ENCODE peak calls at places on chromosomes 13 and 19, in five cellular contexts. M, S, X, L and O are unnamed samples.

GRCh38 chr13:93857126-93857525 is 622.4 kb downstream of the DCT start:
- DNase-seq in X (peak; percentile 47), L (peak; percentile 56), S (no peak), M (no peak), O (no peak)

GRCh38 chr19:13541554-13541953 is 35.3 kb upstream of the CACNA1A start:
- DNase-seq in X (no peak), L (no peak), M (no peak), S (no peak), O (no peak)

GRCh38 chr13:113926951-113927660 is 46.8 kb downstream of the C13orf46 start:
- DNase-seq in X (no peak), L (no peak), M (no peak), S (no peak), O (no peak)

GRCh38 chr13:28117689-28118377 is 17.5 kb upstream of the FLT3 start:
- DNase-seq in M (no peak), S (no peak), L (peak; percentile 55), X (no peak), O (peak; percentile 43)

GRCh38 chr19:3573162-3573857 is 566 bp downstream of the HMG20B start:
- DNase-seq in X (no peak), L (peak; percentile 17), S (no peak), M (peak; percentile 79), O (no peak)

GRCh38 chr19:32691952-32692726 is 518 bp downstream of the NUDT19 start:
- DNase-seq in L (peak; percentile 82), X (peak; percentile 75), S (peak; percentile 56), M (peak; percentile 89), O (peak; percentile 42)

GRCh38 chr19:661427-662196 is 1.4 kb downstream of the RNF126 start:
- DNase-seq in X (no peak), M (no peak), S (no peak), L (peak; percentile 32), O (no peak)

GRCh38 chr19:42942187-42942789 is 5.3 kb upstream of the PSG7 start:
- DNase-seq in X (peak; percentile 29), S (peak; percentile 34), L (peak; percentile 52), M (no peak), O (no peak)

GRCh38 chr19:40622773-40623075 is 21.6 kb downstream of the LTBP4 start:
- DNase-seq in M (no peak), L (no peak), S (no peak), X (no peak), O (no peak)

GRCh38 chr19:1214862-1215731 is 9.5 kb downstream of the STK11 start:
- DNase-seq in L (no peak), M (peak; percentile 83), X (no peak), S (no peak), O (no peak)

GRCh38 chr13:94658926-94659649 is 53.3 kb downstream of the SOX21 start:
- DNase-seq in L (peak; percentile 9), X (peak; percentile 5), M (no peak), S (no peak), O (no peak)

GRCh38 chr19:10238172-10238783 is 7.1 kb upstream of the S1PR2 start:
- DNase-seq in X (peak; percentile 94), S (no peak), M (peak; percentile 75), L (peak; percentile 50), O (no peak)

GRCh38 chr19:16885166-16885565 is 3.6 kb upstream of the F2RL3 start:
- DNase-seq in M (no peak), X (no peak), S (no peak), L (no peak), O (no peak)

GRCh38 chr13:95624020-95624419 is 20.5 kb downstream of the DZIP1 start:
- DNase-seq in M (no peak), L (peak; percentile 82), X (peak; percentile 65), S (peak; percentile 45), O (no peak)

GRCh38 chr19:28024920-28025319 is 1188.0 kb downstream of the UQCRFS1 start:
- DNase-seq in L (no peak), S (no peak), X (no peak), M (no peak), O (no peak)

GRCh38 chr19:4732680-4733114 is 9.1 kb upstream of the DPP9 start:
- DNase-seq in M (no peak), S (peak; percentile 43), X (peak; percentile 62), L (peak; percentile 72), O (peak; percentile 31)

GRCh38 chr13:33973194-33973593 is 155.2 kb downstream of the RFC3 start:
- DNase-seq in X (no peak), S (no peak), M (no peak), L (no peak), O (no peak)

GRCh38 chr19:14337510-14337909 is 43.7 kb upstream of the ADGRE5 start:
- DNase-seq in X (peak; percentile 35), S (no peak), L (peak; percentile 25), M (no peak), O (no peak)

GRCh38 chr13:46041335-46041934 is 11.1 kb downstream of the ZC3H13 start:
- DNase-seq in S (no peak), M (no peak), L (peak; percentile 51), X (peak; percentile 20), O (no peak)

GRCh38 chr13:25927966-25928365 is 123.8 kb downstream of the SHISA2 start:
- DNase-seq in L (no peak), X (no peak), M (no peak), S (no peak), O (no peak)

GRCh38 chr13:26760835-26761582 is 423 bp upstream of the GPR12 start:
- DNase-seq in S (no peak), L (no peak), M (no peak), X (no peak), O (no peak)

GRCh38 chr19:44661904-44662303 is 9.4 kb upstream of the CEACAM19 start:
- DNase-seq in M (no peak), S (no peak), X (no peak), L (no peak), O (no peak)

GRCh38 chr19:44657211-44657921 is 13.7 kb downstream of the PVR start:
- DNase-seq in X (peak; percentile 72), M (peak; percentile 81), L (peak; percentile 77), S (peak; percentile 82), O (peak; percentile 17)

GRCh38 chr19:44661205-44661604 is 10.1 kb upstream of the CEACAM19 start:
- DNase-seq in L (no peak), S (no peak), M (no peak), X (no peak), O (no peak)

GRCh38 chr19:44660081-44660480 is 11.2 kb upstream of the CEACAM19 start:
- DNase-seq in S (no peak), X (no peak), L (no peak), M (peak; percentile 76), O (no peak)

DNA sequence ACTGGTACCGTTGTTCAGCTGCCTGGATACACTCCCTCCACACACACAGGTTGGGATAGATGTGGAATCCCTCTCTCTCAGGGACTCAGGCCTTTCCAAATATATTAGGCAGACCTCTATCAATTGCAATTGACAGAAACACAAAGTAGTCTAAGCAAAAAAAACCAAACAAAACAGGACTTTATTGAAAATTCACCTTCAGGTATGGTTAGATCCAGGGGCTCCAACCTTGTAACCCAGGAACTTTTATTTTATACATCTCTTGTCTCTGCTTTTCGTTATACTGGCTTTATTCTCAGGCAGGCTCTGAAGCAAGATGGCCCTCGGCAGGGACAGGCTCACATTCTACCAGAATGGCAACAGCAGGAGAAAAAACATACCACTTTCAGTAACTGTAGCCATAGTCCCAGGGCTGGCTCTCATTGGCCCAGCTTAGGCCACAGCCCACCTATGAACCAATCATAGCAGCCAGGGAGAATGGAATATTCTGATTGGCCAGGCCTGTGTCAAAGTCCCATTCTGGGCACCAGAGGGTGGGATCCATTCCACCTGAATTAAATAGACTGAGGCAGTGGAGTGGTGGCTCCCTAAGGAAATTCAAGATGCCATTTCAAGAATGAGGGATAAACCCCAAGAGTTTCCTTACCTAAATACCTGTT is 13.1 kb upstream of the CEACAM19 start:
- DNase-seq in S (no peak), L (peak; percentile 22), X (no peak), M (no peak), O (no peak)
- TF ChIP-seq CTCF in S (no peak), L (no peak), X (no peak), M (no peak), O (no peak)

GRCh38 chr19:34838753-34839431 is 65.9 kb upstream of the ZNF599 start:
- DNase-seq in L (peak; percentile 28), S (peak; percentile 47), X (no peak), M (no peak), O (no peak)
- TF ChIP-seq CTCF in L (peak; percentile 57), S (peak; percentile 62), X (peak; percentile 25), M (peak; percentile 32), O (no peak)

GRCh38 chr13:43229506-43229905 is 206.1 kb downstream of the DNAJC15 start:
- DNase-seq in L (peak; percentile 75), S (no peak), X (peak; percentile 92), M (no peak), O (no peak)
- TF ChIP-seq CTCF in L (peak; percentile 31), S (no peak), X (peak; percentile 10), M (no peak), O (no peak)

GRCh38 chr19:49589391-49589790 is 1.6 kb upstream of the PRR12 start:
- DNase-seq in L (peak; percentile 4), X (no peak), S (no peak), M (no peak), O (no peak)

GRCh38 chr19:49591731-49592485 is 926 bp downstream of the PRR12 start:
- DNase-seq in S (peak; percentile 40), X (peak; percentile 37), L (peak; percentile 37), M (peak; percentile 79), O (no peak)

GRCh38 chr19:49588370-49589122 is 2.4 kb upstream of the PRR12 start:
- DNase-seq in L (no peak), M (no peak), X (no peak), S (no peak), O (no peak)

GRCh38 chr19:49590971-49591730 is at the start of gene PRR12:
- DNase-seq in L (peak; percentile 77), X (peak; percentile 65), S (peak; percentile 45), M (peak; percentile 84), O (peak; percentile 47)

GRCh38 chr19:49590071-49590970 is 661 bp upstream of the PRR12 start:
- DNase-seq in L (peak; percentile 99), S (peak; percentile 92), X (peak; percentile 97), M (peak; percentile 98), O (peak; percentile 98)
- TF ChIP-seq CTCF in L (peak; percentile 21), S (no peak), X (no peak), M (no peak), O (no peak)

GRCh38 chr19:34237283-34237682 is 17.1 kb upstream of the GARRE1 start:
- DNase-seq in M (no peak), L (no peak), S (no peak), X (no peak), O (no peak)

GRCh38 chr19:34237939-34238338 is 16.4 kb upstream of the GARRE1 start:
- DNase-seq in L (no peak), M (no peak), X (no peak), S (no peak), O (no peak)

GRCh38 chr19:34244611-34245299 is 9.6 kb upstream of the GARRE1 start:
- DNase-seq in M (no peak), L (peak; percentile 54), S (no peak), X (peak; percentile 56), O (no peak)

GRCh38 chr19:34243876-34244578 is 10.3 kb upstream of the GARRE1 start:
- DNase-seq in S (no peak), L (no peak), M (no peak), X (no peak), O (no peak)

GRCh38 chr19:34241513-34242337 is 12.6 kb upstream of the GARRE1 start:
- DNase-seq in X (no peak), M (peak; percentile 88), S (peak; percentile 72), L (peak; percentile 39), O (no peak)
- TF ChIP-seq CTCF in X (peak; percentile 7), M (peak; percentile 46), S (peak; percentile 15), L (peak; percentile 56), O (peak; percentile 34)

GRCh38 chr19:48006762-48007161 is 12.3 kb downstream of the ELSPBP1 start:
- DNase-seq in M (no peak), L (peak; percentile 3), X (no peak), S (no peak), O (no peak)
- TF ChIP-seq CTCF in M (no peak), L (peak; percentile 39), X (peak; percentile 12), S (no peak), O (no peak)